ENCODE peak calls at places on chromosomes 2 and 18, in six cellular contexts. W, K, O, N, B and P are unnamed samples.

GRCh38 chr2:128693630-128694029 is 375.0 kb upstream of the HS6ST1 start:
- DNase-seq in W (no peak), K (no peak), O (no peak), N (no peak), B (no peak), P (no peak)

GRCh38 chr18:44514106-44514505 is 166.6 kb upstream of the SETBP1 start:
- DNase-seq in W (no peak), K (no peak), O (no peak), N (no peak), B (no peak), P (no peak)

GRCh38 chr18:12278765-12279682 is 24.9 kb downstream of the CIDEA start:
- DNase-seq in W (no peak), K (no peak), O (peak; percentile 69), N (peak; percentile 94), B (peak; percentile 40), P (no peak)

GRCh38 chr2:110149330-110150220 is 34.0 kb upstream of the MALL start:
- DNase-seq in W (no peak), K (no peak), O (no peak), N (peak; percentile 77), B (no peak), P (no peak)

GRCh38 chr18:50424877-50425690 is 50.2 kb downstream of the SKA1 start:
- DNase-seq in W (no peak), K (no peak), O (no peak), N (no peak), B (peak; percentile 75), P (no peak)

GRCh38 chr2:168501456-168502065 is 45.5 kb downstream of the CERS6 start:
- DNase-seq in W (no peak), K (no peak), O (no peak), N (no peak), B (no peak), P (no peak)

GRCh38 chr18:46009158-46009866 is 42.2 kb upstream of the EPG5 start:
- DNase-seq in W (no peak), K (no peak), O (no peak), N (no peak), B (no peak), P (no peak)

GRCh38 chr2:212539145-212539880 is 711 bp upstream of the ERBB4 start:
- DNase-seq in W (peak; percentile 57), K (peak; percentile 47), O (no peak), N (peak; percentile 59), B (peak; percentile 35), P (peak; percentile 45)

GRCh38 chr2:236001166-236001828 is 166.9 kb downstream of the GBX2 start:
- DNase-seq in W (no peak), K (no peak), O (no peak), N (no peak), B (no peak), P (no peak)

GRCh38 chr2:46650556-46651001 is 171.2 kb downstream of the TMEM247 start:
- DNase-seq in W (peak; percentile 39), K (no peak), O (peak; percentile 74), N (peak; percentile 79), B (peak; percentile 80), P (peak; percentile 42)

GRCh38 chr18:63439334-63439733 is 17.1 kb upstream of the VPS4B start:
- DNase-seq in W (peak; percentile 22), K (no peak), O (peak; percentile 52), N (peak; percentile 45), B (peak; percentile 39), P (peak; percentile 38)

GRCh38 chr2:120596191-120596781 is 139.4 kb upstream of the GLI2 start:
- DNase-seq in W (no peak), K (peak; percentile 32), O (no peak), N (no peak), B (no peak), P (no peak)

GRCh38 chr2:210392469-210392881 is 77.5 kb upstream of the MYL1 start:
- DNase-seq in W (no peak), K (no peak), O (no peak), N (no peak), B (no peak), P (no peak)

GRCh38 chr2:181573140-181573736 is 83.7 kb downstream of the CERKL start:
- DNase-seq in W (no peak), K (no peak), O (no peak), N (peak; percentile 8), B (no peak), P (peak; percentile 7)

GRCh38 chr18:45167109-45167551 is 448.1 kb upstream of the SLC14A2 start:
- DNase-seq in W (no peak), K (no peak), O (peak; percentile 29), N (peak; percentile 13), B (no peak), P (no peak)

GRCh38 chr2:138490673-138491494 is 10.7 kb upstream of the SPOPL start:
- DNase-seq in W (no peak), K (no peak), O (no peak), N (no peak), B (no peak), P (no peak)

GRCh38 chr2:21038403-21039073 is 5.3 kb downstream of the APOB start:
- DNase-seq in W (no peak), K (no peak), O (no peak), N (no peak), B (no peak), P (peak; percentile 42)

GRCh38 chr2:71559828-71560210 is 106.5 kb downstream of the DYSF start:
- DNase-seq in W (no peak), K (no peak), O (no peak), N (no peak), B (no peak), P (no peak)

GRCh38 chr18:8175486-8176061 is 433.7 kb upstream of the RAB12 start:
- DNase-seq in W (no peak), K (no peak), O (no peak), N (no peak), B (no peak), P (no peak)

GRCh38 chr2:232330068-232330999 is 48.2 kb upstream of the ALPP start:
- DNase-seq in W (no peak), K (peak; percentile 32), O (no peak), N (no peak), B (no peak), P (no peak)